ENCODE peak calls at places on chromosomes 6 and 20, in ten cellular contexts. N is smooth muscle cell of the brain vasculature; Q is hepatocyte; X is naive thymus-derived CD8-positive, alpha-beta T cell; T is mesothelial cell of epicardium; B is NCI-H460; W is NCI-H1092; L is cardiac fibroblast; H is mesendoderm; I is OCI-LY7. E is an unnamed sample.

GRCh38 chr6:92297101-92297500 is 1122.3 kb downstream of the EPHA7 start:
- DNase-seq in N (no peak), Q (no peak), X (no peak), T (no peak), B (no peak), W (no peak), L (no peak), H (no peak), I (no peak), E (no peak)

GRCh38 chr20:6708010-6708409 is 59.5 kb upstream of the BMP2 start:
- DNase-seq in N (no peak), Q (peak), X (no peak), T (no peak), B (no peak), W (no peak), L (peak), H (peak), I (no peak), E (no peak)

GRCh38 chr6:83867527-83868161 is 8.2 kb downstream of the CYB5R4 start:
- DNase-seq in N (peak), Q (peak), X (no peak), T (no peak), B (peak), W (no peak), L (peak), H (peak), I (peak), E (peak)

GRCh38 chr20:44736170-44737021 is 9.3 kb upstream of the KCNK15 start:
- DNase-seq in N (peak), Q (peak), X (no peak), T (no peak), B (peak), W (no peak), L (peak), H (peak), I (peak), E (no peak)

GRCh38 chr6:41581381-41581991 is 35.3 kb downstream of the FOXP4 start:
- DNase-seq in N (peak), Q (peak), X (no peak), T (no peak), B (peak), W (no peak), L (peak), H (no peak), I (no peak), E (no peak)

GRCh38 chr6:156345700-156346099 is 431.5 kb upstream of the ARID1B start:
- DNase-seq in N (no peak), Q (no peak), X (peak), T (no peak), B (no peak), W (no peak), L (no peak), H (no peak), I (no peak), E (no peak)

GRCh38 chr6:1176595-1176994 is 135.3 kb upstream of the FOXQ1 start:
- DNase-seq in N (no peak), Q (no peak), X (no peak), T (no peak), B (no peak), W (no peak), L (no peak), H (no peak), I (no peak), E (no peak)

GRCh38 chr6:28311139-28311823 is 24.7 kb downstream of the ZSCAN31 start:
- DNase-seq in N (no peak), Q (no peak), X (no peak), T (no peak), B (no peak), W (no peak), L (no peak), H (no peak), I (no peak), E (no peak)

GRCh38 chr6:110828396-110828795 is 13.1 kb upstream of the CDK19 start:
- DNase-seq in N (no peak), Q (no peak), X (no peak), T (no peak), B (no peak), W (no peak), L (no peak), H (no peak), I (no peak), E (peak)

GRCh38 chr6:165717732-165718465 is 54.9 kb upstream of the PDE10A start:
- DNase-seq in N (no peak), Q (no peak), X (no peak), T (no peak), B (no peak), W (no peak), L (peak), H (peak), I (no peak), E (no peak)

GRCh38 chr6:111207141-111207858 is 120.0 kb downstream of the SLC16A10 start:
- DNase-seq in N (no peak), Q (peak), X (no peak), T (no peak), B (no peak), W (no peak), L (peak), H (peak), I (no peak), E (no peak)

GRCh38 chr20:37314099-37314498 is 24.6 kb downstream of the MANBAL start:
- DNase-seq in N (no peak), Q (no peak), X (no peak), T (no peak), B (no peak), W (no peak), L (no peak), H (peak), I (no peak), E (no peak)

GRCh38 chr6:159852877-159853276 is 37.9 kb upstream of the MAS1 start:
- DNase-seq in N (no peak), Q (peak), X (peak), T (no peak), B (peak), W (no peak), L (peak), H (no peak), I (peak), E (no peak)

GRCh38 chr20:24693466-24694156 is 224.2 kb downstream of the SYNDIG1 start:
- DNase-seq in N (no peak), Q (no peak), X (peak), T (no peak), B (no peak), W (no peak), L (no peak), H (no peak), I (no peak), E (no peak)

GRCh38 chr20:50655325-50655880 is 35.9 kb downstream of the RIPOR3 start:
- DNase-seq in N (no peak), Q (peak), X (no peak), T (no peak), B (no peak), W (peak), L (peak), H (no peak), I (no peak), E (no peak)

GRCh38 chr6:121851056-121851455 is 415.6 kb downstream of the GJA1 start:
- DNase-seq in N (no peak), Q (peak), X (no peak), T (no peak), B (no peak), W (no peak), L (peak), H (peak), I (no peak), E (no peak)

E was measured in CD14-positive monocyte.